ENCODE peak calls at places on chromosome 16, in eight cellular contexts. One of them, this sample, is unnamed.

GRCh38 chr16:85767569-85767968 is 16.7 kb upstream of the C16orf74 start:
- DNase-seq in caudate nucleus: no peak
- DNase-seq in KBM-7: no peak
- DNase-seq in activated T-helper 9 cell treated with anti-CD3 and anti-CD28 coated beads, Interleukin-2, amount 50 U/mL, for 16 hours: no peak
- DNase-seq in pancreas: no peak
- DNase-seq in naive thymus-derived CD8-positive, alpha-beta T cell: no peak
- DNase-seq in AG04449: peak
- DNase-seq in hepatic stellate cell: peak
- DNase-seq in this sample: no peak

GRCh38 chr16:48279199-48279598 is 31.9 kb upstream of the ABCC11 start:
- DNase-seq in caudate nucleus: no peak
- DNase-seq in KBM-7: no peak
- DNase-seq in activated T-helper 9 cell treated with anti-CD3 and anti-CD28 coated beads, Interleukin-2, amount 50 U/mL, for 16 hours: no peak
- DNase-seq in pancreas: no peak
- DNase-seq in naive thymus-derived CD8-positive, alpha-beta T cell: no peak
- DNase-seq in AG04449: no peak
- DNase-seq in hepatic stellate cell: no peak
- DNase-seq in this sample: no peak

GRCh38 chr16:51262428-51262827 is 111.4 kb upstream of the SALL1 start:
- DNase-seq in caudate nucleus: no peak
- DNase-seq in KBM-7: no peak
- DNase-seq in activated T-helper 9 cell treated with anti-CD3 and anti-CD28 coated beads, Interleukin-2, amount 50 U/mL, for 16 hours: no peak
- DNase-seq in pancreas: no peak
- DNase-seq in naive thymus-derived CD8-positive, alpha-beta T cell: no peak
- DNase-seq in AG04449: no peak
- DNase-seq in hepatic stellate cell: no peak
- DNase-seq in this sample: no peak

GRCh38 chr16:22425847-22426246 is 51.4 kb upstream of the CDR2 start:
- DNase-seq in caudate nucleus: no peak
- DNase-seq in KBM-7: no peak
- DNase-seq in activated T-helper 9 cell treated with anti-CD3 and anti-CD28 coated beads, Interleukin-2, amount 50 U/mL, for 16 hours: no peak
- DNase-seq in pancreas: no peak
- DNase-seq in naive thymus-derived CD8-positive, alpha-beta T cell: no peak
- DNase-seq in AG04449: no peak
- DNase-seq in hepatic stellate cell: no peak
- DNase-seq in this sample: no peak

GRCh38 chr16:10982430-10983174 is 38.2 kb downstream of the CLEC16A start:
- DNase-seq in caudate nucleus: no peak
- DNase-seq in KBM-7: no peak
- DNase-seq in activated T-helper 9 cell treated with anti-CD3 and anti-CD28 coated beads, Interleukin-2, amount 50 U/mL, for 16 hours: no peak
- DNase-seq in pancreas: no peak
- DNase-seq in naive thymus-derived CD8-positive, alpha-beta T cell: no peak
- DNase-seq in AG04449: no peak
- DNase-seq in hepatic stellate cell: no peak
- DNase-seq in this sample: no peak

GRCh38 chr16:79363035-79363434 is 237.5 kb downstream of the MAF start:
- DNase-seq in caudate nucleus: no peak
- DNase-seq in KBM-7: no peak
- DNase-seq in activated T-helper 9 cell treated with anti-CD3 and anti-CD28 coated beads, Interleukin-2, amount 50 U/mL, for 16 hours: no peak
- DNase-seq in pancreas: no peak
- DNase-seq in naive thymus-derived CD8-positive, alpha-beta T cell: no peak
- DNase-seq in AG04449: no peak
- DNase-seq in hepatic stellate cell: no peak
- DNase-seq in this sample: no peak

GRCh38 chr16:64225696-64226095 is 896.2 kb downstream of the CDH11 start:
- DNase-seq in caudate nucleus: no peak
- DNase-seq in KBM-7: peak
- DNase-seq in activated T-helper 9 cell treated with anti-CD3 and anti-CD28 coated beads, Interleukin-2, amount 50 U/mL, for 16 hours: no peak
- DNase-seq in pancreas: no peak
- DNase-seq in naive thymus-derived CD8-positive, alpha-beta T cell: no peak
- DNase-seq in AG04449: no peak
- DNase-seq in hepatic stellate cell: no peak
- DNase-seq in this sample: no peak

GRCh38 chr16:74521691-74522090 is 85.2 kb downstream of the GLG1 start:
- DNase-seq in caudate nucleus: peak
- DNase-seq in KBM-7: no peak
- DNase-seq in activated T-helper 9 cell treated with anti-CD3 and anti-CD28 coated beads, Interleukin-2, amount 50 U/mL, for 16 hours: no peak
- DNase-seq in pancreas: no peak
- DNase-seq in naive thymus-derived CD8-positive, alpha-beta T cell: no peak
- DNase-seq in AG04449: no peak
- DNase-seq in hepatic stellate cell: no peak
- DNase-seq in this sample: no peak

GRCh38 chr16:68700120-68700519 is 37.0 kb upstream of the CDH1 start:
- DNase-seq in caudate nucleus: no peak
- DNase-seq in KBM-7: no peak
- DNase-seq in activated T-helper 9 cell treated with anti-CD3 and anti-CD28 coated beads, Interleukin-2, amount 50 U/mL, for 16 hours: no peak
- DNase-seq in pancreas: no peak
- DNase-seq in naive thymus-derived CD8-positive, alpha-beta T cell: no peak
- DNase-seq in AG04449: no peak
- DNase-seq in hepatic stellate cell: peak
- DNase-seq in this sample: no peak

GRCh38 chr16:73616186-73616585 is 568.3 kb upstream of the ZFHX3 start:
- DNase-seq in caudate nucleus: no peak
- DNase-seq in KBM-7: no peak
- DNase-seq in activated T-helper 9 cell treated with anti-CD3 and anti-CD28 coated beads, Interleukin-2, amount 50 U/mL, for 16 hours: no peak
- DNase-seq in pancreas: no peak
- DNase-seq in naive thymus-derived CD8-positive, alpha-beta T cell: no peak
- DNase-seq in AG04449: no peak
- DNase-seq in hepatic stellate cell: no peak
- DNase-seq in this sample: no peak

GRCh38 chr16:72991211-72991610 is 56.7 kb downstream of the ZFHX3 start:
- DNase-seq in caudate nucleus: no peak
- DNase-seq in KBM-7: no peak
- DNase-seq in activated T-helper 9 cell treated with anti-CD3 and anti-CD28 coated beads, Interleukin-2, amount 50 U/mL, for 16 hours: no peak
- DNase-seq in pancreas: no peak
- DNase-seq in naive thymus-derived CD8-positive, alpha-beta T cell: no peak
- DNase-seq in AG04449: no peak
- DNase-seq in hepatic stellate cell: no peak
- DNase-seq in this sample: no peak

GRCh38 chr16:85210423-85211169 is 98.3 kb upstream of the CIBAR2 start:
- DNase-seq in caudate nucleus: no peak
- DNase-seq in KBM-7: no peak
- DNase-seq in activated T-helper 9 cell treated with anti-CD3 and anti-CD28 coated beads, Interleukin-2, amount 50 U/mL, for 16 hours: no peak
- DNase-seq in pancreas: no peak
- DNase-seq in naive thymus-derived CD8-positive, alpha-beta T cell: no peak
- DNase-seq in AG04449: no peak
- DNase-seq in hepatic stellate cell: peak
- DNase-seq in this sample: no peak

GRCh38 chr16:21656795-21657768 is 4.7 kb upstream of the IGSF6 start:
- DNase-seq in caudate nucleus: no peak
- DNase-seq in KBM-7: peak
- DNase-seq in activated T-helper 9 cell treated with anti-CD3 and anti-CD28 coated beads, Interleukin-2, amount 50 U/mL, for 16 hours: no peak
- DNase-seq in pancreas: no peak
- DNase-seq in naive thymus-derived CD8-positive, alpha-beta T cell: peak
- DNase-seq in AG04449: no peak
- DNase-seq in hepatic stellate cell: peak
- DNase-seq in this sample: no peak

GRCh38 chr16:22217890-22218730 is 12.0 kb downstream of the EEF2K start:
- DNase-seq in caudate nucleus: no peak
- DNase-seq in KBM-7: no peak
- DNase-seq in activated T-helper 9 cell treated with anti-CD3 and anti-CD28 coated beads, Interleukin-2, amount 50 U/mL, for 16 hours: no peak
- DNase-seq in pancreas: no peak
- DNase-seq in naive thymus-derived CD8-positive, alpha-beta T cell: peak
- DNase-seq in AG04449: no peak
- DNase-seq in hepatic stellate cell: peak
- DNase-seq in this sample: no peak

GRCh38 chr16:88017006-88017405 is 65.8 kb downstream of the BANP start:
- DNase-seq in caudate nucleus: no peak
- DNase-seq in KBM-7: no peak
- DNase-seq in activated T-helper 9 cell treated with anti-CD3 and anti-CD28 coated beads, Interleukin-2, amount 50 U/mL, for 16 hours: no peak
- DNase-seq in pancreas: no peak
- DNase-seq in naive thymus-derived CD8-positive, alpha-beta T cell: no peak
- DNase-seq in AG04449: no peak
- DNase-seq in hepatic stellate cell: no peak
- DNase-seq in this sample: peak

GRCh38 chr16:12016166-12016947 is 39.8 kb downstream of the SNX29 start:
- DNase-seq in caudate nucleus: no peak
- DNase-seq in KBM-7: no peak
- DNase-seq in activated T-helper 9 cell treated with anti-CD3 and anti-CD28 coated beads, Interleukin-2, amount 50 U/mL, for 16 hours: no peak
- DNase-seq in pancreas: no peak
- DNase-seq in naive thymus-derived CD8-positive, alpha-beta T cell: no peak
- DNase-seq in AG04449: no peak
- DNase-seq in hepatic stellate cell: no peak
- DNase-seq in this sample: peak

GRCh38 chr16:52283018-52283417 is 263.9 kb downstream of the TOX3 start:
- DNase-seq in caudate nucleus: no peak
- DNase-seq in KBM-7: no peak
- DNase-seq in activated T-helper 9 cell treated with anti-CD3 and anti-CD28 coated beads, Interleukin-2, amount 50 U/mL, for 16 hours: no peak
- DNase-seq in pancreas: no peak
- DNase-seq in naive thymus-derived CD8-positive, alpha-beta T cell: no peak
- DNase-seq in AG04449: no peak
- DNase-seq in hepatic stellate cell: no peak
- DNase-seq in this sample: no peak

GRCh38 chr16:53515259-53515658 is 12.2 kb upstream of the AKTIP start:
- DNase-seq in caudate nucleus: no peak
- DNase-seq in KBM-7: no peak
- DNase-seq in activated T-helper 9 cell treated with anti-CD3 and anti-CD28 coated beads, Interleukin-2, amount 50 U/mL, for 16 hours: no peak
- DNase-seq in pancreas: no peak
- DNase-seq in naive thymus-derived CD8-positive, alpha-beta T cell: no peak
- DNase-seq in AG04449: no peak
- DNase-seq in hepatic stellate cell: peak
- DNase-seq in this sample: no peak

GRCh38 chr16:89133457-89134127 is 38.0 kb upstream of the CDH15 start:
- DNase-seq in caudate nucleus: no peak
- DNase-seq in KBM-7: no peak
- DNase-seq in activated T-helper 9 cell treated with anti-CD3 and anti-CD28 coated beads, Interleukin-2, amount 50 U/mL, for 16 hours: no peak
- DNase-seq in pancreas: no peak
- DNase-seq in naive thymus-derived CD8-positive, alpha-beta T cell: no peak
- DNase-seq in AG04449: no peak
- DNase-seq in hepatic stellate cell: no peak
- DNase-seq in this sample: no peak

GRCh38 chr16:17757808-17758207 is 287.0 kb upstream of the XYLT1 start:
- DNase-seq in caudate nucleus: no peak
- DNase-seq in KBM-7: no peak
- DNase-seq in activated T-helper 9 cell treated with anti-CD3 and anti-CD28 coated beads, Interleukin-2, amount 50 U/mL, for 16 hours: no peak
- DNase-seq in pancreas: no peak
- DNase-seq in naive thymus-derived CD8-positive, alpha-beta T cell: no peak
- DNase-seq in AG04449: no peak
- DNase-seq in hepatic stellate cell: no peak
- DNase-seq in this sample: no peak

GRCh38 chr16:72198021-72198420 is 26.1 kb upstream of the PMFBP1 start:
- DNase-seq in caudate nucleus: peak
- DNase-seq in KBM-7: no peak
- DNase-seq in activated T-helper 9 cell treated with anti-CD3 and anti-CD28 coated beads, Interleukin-2, amount 50 U/mL, for 16 hours: no peak
- DNase-seq in pancreas: no peak
- DNase-seq in naive thymus-derived CD8-positive, alpha-beta T cell: no peak
- DNase-seq in AG04449: peak
- DNase-seq in hepatic stellate cell: peak
- DNase-seq in this sample: no peak

GRCh38 chr16:30775381-30776099 is 11.5 kb downstream of the ZNF629 start:
- DNase-seq in caudate nucleus: peak
- DNase-seq in KBM-7: peak
- DNase-seq in activated T-helper 9 cell treated with anti-CD3 and anti-CD28 coated beads, Interleukin-2, amount 50 U/mL, for 16 hours: peak
- DNase-seq in pancreas: peak
- DNase-seq in naive thymus-derived CD8-positive, alpha-beta T cell: peak
- DNase-seq in AG04449: no peak
- DNase-seq in hepatic stellate cell: peak
- DNase-seq in this sample: peak

GRCh38 chr16:1054660-1055556 is 17.6 kb upstream of the SSTR5 start:
- DNase-seq in caudate nucleus: peak
- DNase-seq in KBM-7: peak
- DNase-seq in activated T-helper 9 cell treated with anti-CD3 and anti-CD28 coated beads, Interleukin-2, amount 50 U/mL, for 16 hours: peak
- DNase-seq in pancreas: peak
- DNase-seq in naive thymus-derived CD8-positive, alpha-beta T cell: no peak
- DNase-seq in AG04449: no peak
- DNase-seq in hepatic stellate cell: peak
- DNase-seq in this sample: peak

GRCh38 chr16:50011707-50012106 is 13.3 kb upstream of the CNEP1R1 start:
- DNase-seq in caudate nucleus: no peak
- DNase-seq in KBM-7: no peak
- DNase-seq in activated T-helper 9 cell treated with anti-CD3 and anti-CD28 coated beads, Interleukin-2, amount 50 U/mL, for 16 hours: no peak
- DNase-seq in pancreas: no peak
- DNase-seq in naive thymus-derived CD8-positive, alpha-beta T cell: no peak
- DNase-seq in AG04449: no peak
- DNase-seq in hepatic stellate cell: no peak
- DNase-seq in this sample: no peak

GRCh38 chr16:87854053-87854906 is 15.0 kb downstream of the SLC7A5 start:
- DNase-seq in caudate nucleus: no peak
- DNase-seq in KBM-7: peak
- DNase-seq in activated T-helper 9 cell treated with anti-CD3 and anti-CD28 coated beads, Interleukin-2, amount 50 U/mL, for 16 hours: no peak
- DNase-seq in pancreas: peak
- DNase-seq in naive thymus-derived CD8-positive, alpha-beta T cell: no peak
- DNase-seq in AG04449: no peak
- DNase-seq in hepatic stellate cell: no peak
- DNase-seq in this sample: no peak

GRCh38 chr16:11726008-11726407 is 16.6 kb downstream of the TXNDC11 start:
- DNase-seq in caudate nucleus: no peak
- DNase-seq in KBM-7: no peak
- DNase-seq in activated T-helper 9 cell treated with anti-CD3 and anti-CD28 coated beads, Interleukin-2, amount 50 U/mL, for 16 hours: no peak
- DNase-seq in pancreas: peak
- DNase-seq in naive thymus-derived CD8-positive, alpha-beta T cell: no peak
- DNase-seq in AG04449: no peak
- DNase-seq in hepatic stellate cell: no peak
- DNase-seq in this sample: peak

GRCh38 chr16:27770271-27771196 is 220.6 kb downstream of the KATNIP start:
- DNase-seq in caudate nucleus: no peak
- DNase-seq in KBM-7: no peak
- DNase-seq in activated T-helper 9 cell treated with anti-CD3 and anti-CD28 coated beads, Interleukin-2, amount 50 U/mL, for 16 hours: no peak
- DNase-seq in pancreas: no peak
- DNase-seq in naive thymus-derived CD8-positive, alpha-beta T cell: no peak
- DNase-seq in AG04449: no peak
- DNase-seq in hepatic stellate cell: no peak
- DNase-seq in this sample: no peak

GRCh38 chr16:2470603-2471015 is 488 bp upstream of the NTN3 start:
- DNase-seq in caudate nucleus: no peak
- DNase-seq in KBM-7: no peak
- DNase-seq in activated T-helper 9 cell treated with anti-CD3 and anti-CD28 coated beads, Interleukin-2, amount 50 U/mL, for 16 hours: no peak
- DNase-seq in pancreas: no peak
- DNase-seq in naive thymus-derived CD8-positive, alpha-beta T cell: no peak
- DNase-seq in AG04449: no peak
- DNase-seq in hepatic stellate cell: no peak
- DNase-seq in this sample: no peak

GRCh38 chr16:3671424-3671823 is 16.9 kb downstream of the DNASE1 start:
- DNase-seq in caudate nucleus: no peak
- DNase-seq in KBM-7: no peak
- DNase-seq in activated T-helper 9 cell treated with anti-CD3 and anti-CD28 coated beads, Interleukin-2, amount 50 U/mL, for 16 hours: no peak
- DNase-seq in pancreas: peak
- DNase-seq in naive thymus-derived CD8-positive, alpha-beta T cell: no peak
- DNase-seq in AG04449: no peak
- DNase-seq in hepatic stellate cell: no peak
- DNase-seq in this sample: no peak

GRCh38 chr16:79767597-79768280 is 167.2 kb upstream of the MAF start:
- DNase-seq in caudate nucleus: peak
- DNase-seq in KBM-7: no peak
- DNase-seq in activated T-helper 9 cell treated with anti-CD3 and anti-CD28 coated beads, Interleukin-2, amount 50 U/mL, for 16 hours: no peak
- DNase-seq in pancreas: no peak
- DNase-seq in naive thymus-derived CD8-positive, alpha-beta T cell: no peak
- DNase-seq in AG04449: no peak
- DNase-seq in hepatic stellate cell: peak
- DNase-seq in this sample: peak